ENCODE peak calls at places on chromosomes 13 and 19, in six cellular contexts. L is SJSA1, E is iPS DF 6.9, W is heart right ventricle, C is tibial artery, A is right cardiac atrium. B is an unnamed sample. For H3K4me1 and H3K9me3, the result is how much of the 10 kb centered on the place peaks cover.

GRCh38 chr13:33284016-33284415 is 1.5 kb downstream of the STARD13 start:
- DNase-seq in A (no peak), L (no peak), W (no peak), C (no peak), E (no peak), B (no peak)

GRCh38 chr19:955803-956746 is 28.1 kb upstream of the WDR18 start:
- DNase-seq in E (no peak), A (no peak), L (no peak), W (no peak), C (no peak), B (no peak)

GRCh38 chr13:101916758-101917474 is 464.4 kb downstream of the ITGBL1 start:
- DNase-seq in L (no peak), C (no peak), A (no peak), E (no peak), W (no peak), B (no peak)

GRCh38 chr19:16371540-16371986 is 46.9 kb downstream of the KLF2 start:
- DNase-seq in L (peak), C (no peak), A (peak), W (peak), E (no peak), B (no peak)

GRCh38 chr19:11195169-11195568 is 2.2 kb downstream of the KANK2 start:
- DNase-seq in A (peak), W (peak), L (peak), E (no peak), C (no peak), B (peak)

GRCh38 chr13:95948646-95949045 is 104.6 kb downstream of the UGGT2 start:
- DNase-seq in W (no peak), E (no peak), L (no peak), A (no peak), C (no peak), B (peak)

GRCh38 chr19:37778613-37779138 is 710 bp downstream of the ZNF573 start:
- DNase-seq in L (no peak), A (no peak), E (no peak), C (no peak), W (no peak), B (no peak)

GRCh38 chr13:108828053-108828806 is 198.8 kb downstream of the MYO16 start:
- DNase-seq in A (no peak), L (no peak), E (no peak), W (no peak), C (no peak), B (no peak)

GRCh38 chr13:29847501-29847983 is 2.9 kb downstream of the UBL3 start:
- DNase-seq in C (no peak), E (no peak), L (no peak), W (peak), A (no peak), B (peak)

GRCh38 chr13:71808708-71809107 is 58.3 kb downstream of the DACH1 start:
- DNase-seq in E (no peak), W (no peak), L (no peak), C (no peak), A (no peak), B (no peak)

GRCh38 chr19:2726904-2727639 is 5.9 kb upstream of the DIRAS1 start:
- DNase-seq in E (no peak), C (no peak), W (no peak), A (peak), L (peak), B (no peak)

GRCh38 chr19:44548736-44549135 is 19.3 kb upstream of the CEACAM20 start:
- DNase-seq in E (no peak), L (peak), C (no peak), W (no peak), A (no peak), B (no peak)

GRCh38 chr19:27795369-27795768 is 1417.6 kb downstream of the UQCRFS1 start:
- DNase-seq in W (no peak), L (no peak), A (no peak), E (no peak), C (no peak), B (no peak)

GRCh38 chr13:101881593-101881992 is 429.1 kb downstream of the ITGBL1 start:
- DNase-seq in E (no peak), L (no peak), A (no peak), W (no peak), C (no peak), B (no peak)

GRCh38 chr13:63198076-63198475 is 1782.4 kb upstream of the PCDH20 start:
- DNase-seq in C (no peak), W (no peak), A (no peak), E (no peak), L (no peak), B (peak)

GRCh38 chr13:99651016-99651415 is 149.7 kb downstream of the TM9SF2 start:
- DNase-seq in L (peak), E (no peak), A (no peak), W (no peak), C (no peak), B (no peak)

GRCh38 chr13:77415253-77416127 is 88.6 kb upstream of the MYCBP2 start:
- DNase-seq in L (no peak), W (no peak), E (no peak), C (peak), A (no peak), B (peak)

GRCh38 chr13:98089246-98089645 is 53.6 kb upstream of the FARP1 start:
- DNase-seq in L (no peak), C (no peak), W (no peak), E (no peak), A (no peak), B (no peak)

GRCh38 chr13:50116430-50116973 is 101.3 kb downstream of the KCNRG start:
- DNase-seq in L (no peak), W (no peak), A (no peak), C (no peak), E (no peak), B (no peak)

GRCh38 chr13:80562423-80562822 is 221.5 kb upstream of the SPRY2 start:
- DNase-seq in E (no peak), W (no peak), C (no peak), L (no peak), A (no peak), B (peak)

GRCh38 chr13:96848275-96848674 is 146.0 kb downstream of the OXGR1 start:
- DNase-seq in W (no peak), E (no peak), L (no peak), C (no peak), A (no peak), B (no peak)

GRCh38 chr19:48419158-48419920 is 25.9 kb downstream of the GRIN2D start:
- DNase-seq in A (peak), L (no peak), E (no peak), C (peak), W (no peak), B (peak)

GRCh38 chr19:28003543-28003942 is 1209.4 kb downstream of the UQCRFS1 start:
- DNase-seq in W (no peak), C (no peak), L (no peak), E (no peak), A (no peak), B (no peak)

GRCh38 chr19:31232871-31233270 is 116.4 kb downstream of the TSHZ3 start:
- DNase-seq in L (no peak), A (no peak), W (no peak), E (no peak), C (no peak), B (no peak)

GRCh38 chr19:13019330-13019729 is 24.1 kb downstream of the NFIX start:
- DNase-seq in L (no peak), C (no peak), W (no peak), A (no peak), E (no peak), B (no peak)

GRCh38 chr19:13016628-13017305 is 21.5 kb downstream of the NFIX start:
- DNase-seq in A (no peak), L (no peak), C (no peak), E (no peak), W (no peak), B (no peak)

GRCh38 chr19:13017306-13018036 is 22.2 kb downstream of the NFIX start:
- DNase-seq in E (no peak), C (no peak), L (no peak), W (no peak), A (peak), B (no peak)

GRCh38 chr19:13020002-13020414 is 24.7 kb downstream of the NFIX start:
- DNase-seq in C (no peak), E (no peak), L (no peak), W (no peak), A (no peak), B (no peak)

GRCh38 chr19:13018037-13018914 is 23.0 kb downstream of the NFIX start:
- DNase-seq in W (peak), A (peak), C (no peak), E (no peak), L (no peak), B (no peak)
- H3K4me1 ChIP-seq in W (half or more), A (under half), C (half or more), E (under half), L (under half), B (under half)

GRCh38 chr19:50569023-50569697 is 925 bp upstream of the LRRC4B start:
- DNase-seq in W (no peak), A (no peak), C (no peak), L (no peak), E (no peak), B (no peak)
- H3K4me3 ChIP-seq in W (no peak), A (no peak), C (no peak), L (no peak), E (no peak), B (no peak)

GRCh38 chr13:41925014-41925413 is 35.9 kb downstream of the VWA8 start:
- DNase-seq in W (no peak), A (no peak), C (no peak), L (no peak), E (no peak), B (no peak)
- H3K9me3 ChIP-seq in W (under half), A (under half), C (under half), L (under half), E (under half), B (under half)

DNA sequence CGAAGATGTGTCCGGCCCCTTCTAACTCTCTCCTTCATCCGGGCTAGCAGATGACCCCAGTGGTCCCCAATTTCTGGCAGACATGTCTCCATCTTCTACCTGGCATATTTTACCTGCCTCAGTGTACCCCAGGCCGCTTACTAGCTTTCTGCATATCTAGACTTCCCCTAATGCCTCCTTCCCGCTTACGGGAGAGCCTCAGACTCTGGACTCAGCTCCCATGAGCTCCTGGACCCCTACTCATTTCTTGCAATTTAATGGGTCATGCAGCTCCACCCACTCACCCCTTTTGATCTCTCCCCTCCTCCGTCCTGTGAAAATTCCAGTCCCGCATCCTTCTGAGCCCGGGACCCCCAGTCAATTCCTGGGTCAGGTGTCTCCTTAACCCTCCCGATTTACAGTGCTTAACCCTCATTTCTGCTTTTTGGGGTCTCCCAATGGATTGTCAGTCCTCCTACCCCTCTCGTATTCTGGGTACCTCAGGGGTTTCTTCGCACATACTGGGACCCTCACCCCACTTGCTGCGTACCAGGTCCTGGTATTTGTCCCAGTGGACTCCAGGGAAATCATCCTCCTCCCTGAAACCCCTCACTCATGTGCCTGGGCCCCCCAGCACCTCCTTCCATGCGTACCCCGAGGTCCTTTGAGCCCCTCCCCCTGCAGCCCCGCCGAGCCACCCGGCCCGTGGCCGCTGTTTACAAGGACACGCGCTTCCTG is 500 bp upstream of the JUNB start:
- DNase-seq in E (no peak), W (no peak), C (no peak), L (no peak), A (peak), B (peak)
- H3K4me1 ChIP-seq in E (under half), W (half or more), C (under half), L (half or more), A (under half), B (under half)

GRCh38 chr19:18606281-18607221 is at the start of gene CRLF1:
- DNase-seq in L (no peak), C (no peak), A (peak), E (no peak), W (no peak), B (no peak)
- H3K4me3 ChIP-seq in L (peak), C (peak), A (peak), E (peak), W (peak), B (peak)

DNA sequence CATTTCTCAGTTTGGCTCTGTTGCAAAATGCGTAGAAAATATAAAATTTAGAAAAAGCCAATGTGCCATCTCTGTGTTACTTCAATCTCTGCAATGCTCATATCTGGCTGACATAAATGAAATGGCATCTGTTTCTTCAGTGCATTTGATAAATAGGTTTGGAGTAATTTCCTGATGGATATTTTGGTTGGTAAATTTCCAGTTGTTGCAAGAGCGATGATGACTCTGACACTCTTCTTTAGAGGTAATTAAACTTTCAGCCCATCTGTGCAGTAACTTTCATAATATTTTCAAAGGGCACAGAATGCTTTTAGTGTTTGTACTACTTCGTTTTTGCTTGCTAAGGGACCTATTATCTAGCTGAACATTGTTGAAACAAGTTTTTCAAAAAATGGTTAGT is 1286.4 kb downstream of the PCDH9 start:
- DNase-seq in C (no peak), A (no peak), L (no peak), W (no peak), E (no peak), B (no peak)
- H3K9me3 ChIP-seq in C (under half), A (under half), L (under half), W (under half), E (under half), B (under half)

GRCh38 chr13:27775943-27776342 is 16.3 kb upstream of the GSX1 start:
- DNase-seq in W (no peak), E (no peak), L (no peak), C (no peak), A (no peak), B (no peak)
- H3K4me1 ChIP-seq in W (under half), E (under half), L (under half), C (under half), A (under half), B (under half)

GRCh38 chr19:42048992-42049391 is 21.0 kb downstream of the GRIK5 start:
- DNase-seq in W (no peak), A (no peak), E (no peak), C (no peak), L (no peak), B (no peak)
- H3K4me3 ChIP-seq in W (no peak), A (no peak), E (no peak), C (no peak), L (peak), B (no peak)

DNA sequence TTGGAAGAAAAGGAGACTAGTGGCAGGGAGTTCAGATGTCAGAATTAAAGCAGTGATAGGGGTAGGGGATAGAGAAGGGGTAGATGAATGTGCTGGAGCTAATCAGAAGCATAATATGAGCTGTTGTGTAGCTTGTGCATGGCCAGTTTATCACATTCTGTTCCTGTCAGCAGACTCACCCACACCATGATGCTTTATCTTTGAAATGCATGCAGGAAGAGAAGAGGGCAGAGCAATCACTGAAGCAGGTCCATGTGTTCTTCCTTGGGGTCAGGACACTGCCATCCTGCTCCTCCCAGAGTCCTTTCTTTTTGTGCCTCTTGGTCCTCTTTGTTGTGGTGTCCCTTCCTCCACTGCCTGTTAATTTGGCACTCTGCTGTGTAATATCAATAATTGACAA is 5.8 kb downstream of the CHAMP1 start:
- DNase-seq in A (no peak), W (no peak), C (no peak), E (no peak), L (no peak), B (no peak)
- H3K9me3 ChIP-seq in A (under half), W (under half), C (under half), E (under half), L (under half), B (under half)

GRCh38 chr19:54391589-54392061 is 23.6 kb upstream of the TTYH1 start:
- DNase-seq in L (no peak), A (no peak), W (no peak), E (no peak), C (no peak), B (no peak)
- H3K4me1 ChIP-seq in L (under half), A (under half), W (under half), E (under half), C (under half), B (under half)

B was measured in SJCRH30.